ENCODE peak calls at places on chromosomes 4 and X, in eight cellular contexts. B is K562, C is stomach, E is upper lobe of left lung, S is SK-N-SH, V is transverse colon, G is suprapubic skin, I is esophagus muscularis mucosa. H is an unnamed sample. For H3K9me3, the result is how much of the 10 kb centered on the place peaks cover.

GRCh38 chrX:119417842-119418241 is 18.7 kb downstream of the SLC25A43 start:
- DNase-seq in B (no peak), C (no peak), E (no peak), S (no peak), V (no peak), G (no peak), I (no peak), H (no peak)

GRCh38 chr4:25440478-25441030 is 63.5 kb downstream of the ANAPC4 start:
- DNase-seq in B (no peak), C (peak), E (no peak), S (no peak), V (no peak), G (no peak), I (no peak), H (no peak)

GRCh38 chr4:65566473-65566872 is 103.8 kb downstream of the EPHA5 start:
- DNase-seq in B (no peak), C (no peak), E (no peak), S (no peak), V (no peak), G (no peak), I (no peak), H (no peak)

GRCh38 chrX:45445745-45446412 is 245.2 kb upstream of the DIPK2B start:
- DNase-seq in B (no peak), C (no peak), E (no peak), S (no peak), V (no peak), G (no peak), I (no peak), H (no peak)

GRCh38 chr4:7960790-7961655 is 21.4 kb upstream of the AFAP1 start:
- DNase-seq in B (no peak), C (no peak), E (no peak), S (peak), V (no peak), G (no peak), I (peak), H (peak)

GRCh38 chr4:52968241-52968640 is 106.1 kb downstream of the RASL11B start:
- DNase-seq in B (no peak), C (no peak), E (no peak), S (no peak), V (no peak), G (no peak), I (no peak), H (no peak)

GRCh38 chrX:1392376-1393130 is 640 bp upstream of the SLC25A6 start:
- DNase-seq in B (peak), C (peak), E (peak), S (peak), V (peak), G (no peak), I (no peak), H (peak)

GRCh38 chrX:13093489-13094140 is 49.2 kb upstream of the FAM9C start:
- DNase-seq in B (no peak), C (no peak), E (no peak), S (no peak), V (no peak), G (no peak), I (no peak), H (no peak)

GRCh38 chrX:47217121-47217851 is 1.2 kb upstream of the CDK16 start:
- DNase-seq in B (no peak), C (no peak), E (peak), S (peak), V (no peak), G (peak), I (no peak), H (peak)

GRCh38 chr4:1604706-1605205 is 79.4 kb downstream of the FAM53A start:
- DNase-seq in B (no peak), C (peak), E (no peak), S (peak), V (peak), G (peak), I (no peak), H (peak)

GRCh38 chr4:78298618-78299017 is 241.5 kb downstream of the FRAS1 start:
- DNase-seq in B (no peak), C (no peak), E (no peak), S (no peak), V (no peak), G (no peak), I (no peak), H (no peak)

GRCh38 chr4:67744561-67745283 is 9.5 kb downstream of the GNRHR start:
- DNase-seq in B (no peak), C (no peak), E (no peak), S (no peak), V (no peak), G (no peak), I (no peak), H (no peak)

GRCh38 chr4:56803473-56803872 is 18.0 kb downstream of the SPINK2 start:
- DNase-seq in B (no peak), C (no peak), E (no peak), S (no peak), V (no peak), G (no peak), I (no peak), H (no peak)

GRCh38 chr4:53916431-53916889 is 147.9 kb downstream of the CHIC2 start:
- DNase-seq in B (no peak), C (no peak), E (no peak), S (no peak), V (no peak), G (no peak), I (peak), H (no peak)

GRCh38 chrX:96314974-96315373 is 369.7 kb upstream of the DIAPH2 start:
- DNase-seq in B (no peak), C (no peak), E (no peak), S (no peak), V (no peak), G (no peak), I (no peak), H (no peak)

GRCh38 chrX:41335590-41336331 is 1.8 kb downstream of the DDX3X start:
- DNase-seq in B (no peak), C (no peak), E (no peak), S (no peak), V (no peak), G (no peak), I (no peak), H (no peak)

GRCh38 chrX:27008486-27008885 is 454.7 kb downstream of the PPP4R3C start:
- DNase-seq in B (no peak), C (no peak), E (no peak), S (no peak), V (no peak), G (no peak), I (no peak), H (no peak)

GRCh38 chr4:124713213-124713592 is 671 bp upstream of the ANKRD50 start:
- DNase-seq in B (peak), C (peak), E (peak), S (peak), V (peak), G (peak), I (no peak), H (peak)

GRCh38 chr4:116515959-116516358 is 569.4 kb downstream of the TRAM1L1 start:
- DNase-seq in B (no peak), C (no peak), E (no peak), S (no peak), V (no peak), G (no peak), I (no peak), H (no peak)

GRCh38 chr4:879730-880079 is 52.4 kb downstream of the GAK start:
- DNase-seq in B (no peak), C (no peak), E (no peak), S (no peak), V (no peak), G (no peak), I (no peak), H (no peak)

GRCh38 chrX:109954333-109954732 is 48.6 kb upstream of the TMEM164 start:
- DNase-seq in B (no peak), C (no peak), E (no peak), S (no peak), V (no peak), G (no peak), I (no peak), H (no peak)

GRCh38 chr4:47209833-47210232 is 178.5 kb downstream of the GABRB1 start:
- DNase-seq in B (no peak), C (no peak), E (no peak), S (no peak), V (no peak), G (no peak), I (no peak), H (no peak)

GRCh38 chrX:15675490-15675921 is 10.9 kb upstream of the CLTRN start:
- DNase-seq in B (peak), C (peak), E (peak), S (peak), V (peak), G (peak), I (peak), H (peak)

GRCh38 chr4:52512291-52512690 is 146.8 kb downstream of the USP46 start:
- DNase-seq in B (no peak), C (no peak), E (no peak), S (no peak), V (no peak), G (no peak), I (no peak), H (no peak)

GRCh38 chrX:103464774-103465117 is 54.5 kb downstream of the RAB40A start:
- DNase-seq in B (peak), C (peak), E (no peak), S (peak), V (peak), G (peak), I (peak), H (peak)

GRCh38 chr4:146638801-146639351 is at the start of gene POU4F2:
- DNase-seq in B (no peak), C (no peak), E (peak), S (peak), V (no peak), G (peak), I (no peak), H (no peak)

GRCh38 chr4:95124906-95125504 is 367.2 kb downstream of the BMPR1B start:
- DNase-seq in B (peak), C (no peak), E (no peak), S (peak), V (no peak), G (no peak), I (no peak), H (no peak)

GRCh38 chr4:109810580-109811387 is 4.8 kb upstream of the GAR1 start:
- DNase-seq in B (peak), C (no peak), E (no peak), S (no peak), V (peak), G (no peak), I (no peak), H (no peak)

GRCh38 chr4:140071806-140072205 is 82.2 kb downstream of the MAML3 start:
- DNase-seq in B (no peak), C (no peak), E (no peak), S (no peak), V (peak), G (no peak), I (no peak), H (no peak)

GRCh38 chr4:95013236-95013635 is 255.5 kb downstream of the BMPR1B start:
- DNase-seq in B (no peak), C (no peak), E (no peak), S (no peak), V (no peak), G (no peak), I (no peak), H (no peak)

GRCh38 chr4:2044542-2045517 is 14.3 kb upstream of the NAT8L start:
- DNase-seq in B (no peak), C (no peak), E (peak), S (no peak), V (no peak), G (no peak), I (no peak), H (no peak)

GRCh38 chrX:17689971-17690409 is 47.3 kb upstream of the SCML1 start:
- DNase-seq in B (peak), C (peak), E (no peak), S (peak), V (peak), G (no peak), I (no peak), H (no peak)

GRCh38 chr4:83486457-83487129 is 1.7 kb upstream of the ABRAXAS1 start:
- DNase-seq in B (no peak), C (no peak), E (no peak), S (no peak), V (no peak), G (no peak), I (peak), H (no peak)

GRCh38 chr4:105036991-105037390 is 109.7 kb upstream of the TET2 start:
- DNase-seq in B (no peak), C (no peak), E (no peak), S (no peak), V (no peak), G (no peak), I (no peak), H (no peak)

GRCh38 chr4:13329340-13329850 is 154.7 kb downstream of the RAB28 start:
- DNase-seq in B (no peak), C (no peak), E (no peak), S (no peak), V (no peak), G (no peak), I (no peak), H (no peak)

GRCh38 chrX:120761810-120762209 is 113.9 kb downstream of the CT47B1 start:
- DNase-seq in B (no peak), C (no peak), E (no peak), S (no peak), V (no peak), G (no peak), I (no peak), H (no peak)

GRCh38 chr4:41433361-41433760 is 104.6 kb upstream of the LIMCH1 start:
- DNase-seq in B (no peak), C (no peak), E (no peak), S (no peak), V (no peak), G (no peak), I (no peak), H (no peak)
- H3K9me3 ChIP-seq in B (under half), C (under half), E (under half), S (under half), V (under half), G (under half), I (under half), H (under half)

GRCh38 chr4:165627548-165627947 is 245.5 kb upstream of the TLL1 start:
- DNase-seq in B (no peak), C (no peak), E (no peak), S (no peak), V (no peak), G (no peak), I (no peak), H (no peak)

GRCh38 chr4:165627128-165627527 is 245.9 kb upstream of the TLL1 start:
- DNase-seq in B (no peak), C (no peak), E (no peak), S (no peak), V (no peak), G (no peak), I (no peak), H (no peak)

GRCh38 chr4:165626316-165626715 is 246.7 kb upstream of the TLL1 start:
- DNase-seq in B (no peak), C (no peak), E (no peak), S (no peak), V (no peak), G (no peak), I (no peak), H (no peak)

GRCh38 chr4:165625281-165625680 is 246.5 kb downstream of the CPE start:
- DNase-seq in B (no peak), C (no peak), E (no peak), S (no peak), V (no peak), G (no peak), I (no peak), H (no peak)

DNA sequence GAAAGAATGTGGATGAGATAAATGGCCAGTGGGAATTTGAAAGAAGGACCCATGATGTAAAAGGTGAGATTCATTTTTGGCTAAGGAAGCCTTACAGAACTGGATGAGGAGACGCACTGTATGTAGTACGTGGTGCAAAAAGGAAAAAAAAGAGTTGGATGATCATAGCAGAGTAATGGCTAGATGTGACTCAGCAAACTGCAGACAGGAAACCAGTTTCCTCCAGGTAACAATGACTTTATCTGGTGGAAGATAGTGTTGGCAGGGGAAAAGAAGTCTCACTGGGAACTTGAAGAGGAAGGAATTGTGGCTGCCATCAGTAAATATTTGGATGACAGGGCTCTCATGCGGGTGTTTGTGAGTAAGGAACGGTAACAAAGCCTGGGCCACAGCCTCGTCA is 243.2 kb downstream of the CPE start:
- DNase-seq in B (no peak), C (no peak), E (no peak), S (no peak), V (no peak), G (no peak), I (no peak), H (no peak)
- TF ChIP-seq POLR2AphosphoS5 in B (no peak), C (no peak), E (no peak), S (no peak), V (no peak), G (no peak), I (no peak), H (no peak)

DNA sequence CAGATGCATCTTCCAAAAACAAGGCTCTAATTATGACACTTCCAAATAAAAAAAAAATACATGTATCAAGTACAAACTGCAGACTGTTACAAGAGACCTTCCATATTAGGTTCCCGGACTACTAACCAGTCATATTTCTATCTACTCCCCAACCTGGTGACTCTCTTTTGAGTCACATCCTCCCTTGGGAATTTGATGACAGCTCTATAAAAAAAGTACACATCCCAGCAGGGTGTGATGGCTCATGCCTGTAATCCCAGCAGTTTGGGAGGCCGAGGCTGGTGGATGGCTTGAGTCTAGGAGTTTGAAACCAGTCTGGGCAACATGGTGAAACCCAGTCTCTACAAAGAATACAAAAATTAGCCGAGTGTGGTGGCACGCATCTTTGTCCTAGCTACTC is 14.9 kb downstream of the RPGR start:
- DNase-seq in B (no peak), C (no peak), E (no peak), S (no peak), V (no peak), G (no peak), I (no peak), H (no peak)
- TF ChIP-seq EP300 in B (no peak), C (no peak), E (no peak), S (no peak), V (no peak), G (no peak), I (no peak), H (no peak)

GRCh38 chr4:125988464-125988863 is 673.7 kb downstream of the FAT4 start:
- DNase-seq in B (no peak), C (no peak), E (no peak), S (no peak), V (no peak), G (no peak), I (no peak), H (no peak)
- H3K9me3 ChIP-seq in B (under half), C (under half), E (under half), S (under half), V (under half), G (under half), I (under half), H (under half)

GRCh38 chr4:3484057-3484973 is 21.2 kb downstream of the DOK7 start:
- DNase-seq in B (no peak), C (peak), E (peak), S (peak), V (peak), G (no peak), I (no peak), H (no peak)

GRCh38 chr4:3485882-3486555 is 22.9 kb downstream of the DOK7 start:
- DNase-seq in B (no peak), C (no peak), E (peak), S (no peak), V (no peak), G (no peak), I (no peak), H (no peak)

GRCh38 chr4:3483471-3483921 is 20.4 kb downstream of the DOK7 start:
- DNase-seq in B (no peak), C (no peak), E (peak), S (no peak), V (no peak), G (no peak), I (no peak), H (no peak)

GRCh38 chr4:3486556-3487270 is 23.6 kb downstream of the DOK7 start:
- DNase-seq in B (no peak), C (no peak), E (peak), S (peak), V (no peak), G (no peak), I (no peak), H (no peak)

GRCh38 chr4:3485011-3485881 is 22.1 kb downstream of the DOK7 start:
- DNase-seq in B (no peak), C (no peak), E (peak), S (no peak), V (peak), G (no peak), I (no peak), H (no peak)
- TF ChIP-seq POLR2AphosphoS5 in B (no peak), C (no peak), E (no peak), S (no peak), V (no peak), G (no peak), I (no peak), H (no peak)

GRCh38 chrX:39716802-39717540 is 380.8 kb downstream of the BCOR start:
- DNase-seq in B (no peak), C (no peak), E (no peak), S (peak), V (no peak), G (no peak), I (no peak), H (no peak)
- TF ChIP-seq EP300 in B (no peak), C (no peak), E (no peak), S (peak), V (no peak), G (no peak), I (no peak), H (no peak)

GRCh38 chrX:42946544-42947223 is 168.7 kb upstream of the PPP1R2C start:
- DNase-seq in B (no peak), C (no peak), E (no peak), S (no peak), V (no peak), G (no peak), I (no peak), H (no peak)

GRCh38 chrX:42952621-42953020 is 174.7 kb upstream of the PPP1R2C start:
- DNase-seq in B (no peak), C (no peak), E (no peak), S (no peak), V (no peak), G (no peak), I (no peak), H (no peak)

GRCh38 chrX:42944381-42944998 is 166.5 kb upstream of the PPP1R2C start:
- DNase-seq in B (no peak), C (no peak), E (no peak), S (no peak), V (no peak), G (no peak), I (no peak), H (no peak)

GRCh38 chrX:42951747-42952146 is 173.8 kb upstream of the PPP1R2C start:
- DNase-seq in B (no peak), C (no peak), E (no peak), S (no peak), V (no peak), G (no peak), I (no peak), H (no peak)

DNA sequence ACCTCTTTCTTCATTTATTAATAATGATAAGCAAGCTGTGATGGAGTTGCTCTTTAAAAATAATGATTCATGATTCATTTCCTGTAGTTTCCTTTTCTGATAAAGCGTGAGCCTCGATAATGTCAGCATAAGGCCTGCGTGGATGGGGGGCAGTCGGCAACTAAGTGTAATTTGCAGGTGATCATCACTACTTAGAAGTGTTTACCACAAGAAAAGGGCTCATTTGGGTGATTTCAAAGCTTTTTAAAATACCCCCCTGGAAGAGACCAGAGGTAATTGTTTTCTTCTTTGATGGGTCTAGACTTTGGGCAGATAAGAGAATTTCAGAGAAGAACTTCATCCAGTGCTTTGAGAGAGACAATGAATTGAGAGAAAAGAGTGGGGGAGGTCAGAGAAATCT is 170.8 kb upstream of the PPP1R2C start:
- DNase-seq in B (no peak), C (no peak), E (no peak), S (no peak), V (no peak), G (no peak), I (no peak), H (no peak)
- H3K9me3 ChIP-seq in B (under half), C (under half), E (under half), S (under half), V (under half), G (under half), I (under half), H (under half)

H was measured in sigmoid colon.